ENCODE peak calls at places on chromosomes 16 and 17, in nine cellular contexts. C, Y, U, E, Z, B, W, V and S are unnamed samples.

GRCh38 chr16:57578521-57579360 is 36.3 kb downstream of the ADGRG5 start:
- DNase-seq in E (no peak), U (no peak), Z (no peak), C (no peak), B (no peak), Y (no peak), W (no peak), V (no peak), S (no peak)

GRCh38 chr17:50283246-50283645 is 9.0 kb downstream of the TMEM92 start:
- DNase-seq in C (no peak), E (no peak), Y (no peak), U (no peak), V (no peak), B (no peak), W (no peak), Z (no peak), S (no peak)

GRCh38 chr16:87812200-87812656 is 46.4 kb upstream of the KLHDC4 start:
- DNase-seq in V (no peak), Z (no peak), W (no peak), U (no peak), B (no peak), Y (no peak), C (peak), E (peak), S (no peak)

GRCh38 chr17:29789186-29790170 is 140.6 kb downstream of the SSH2 start:
- DNase-seq in C (no peak), W (no peak), E (no peak), B (no peak), U (no peak), Z (no peak), Y (no peak), V (no peak), S (no peak)

GRCh38 chr16:1057252-1057932 is 15.2 kb upstream of the SSTR5 start:
- DNase-seq in E (peak), Z (peak), C (peak), W (no peak), U (no peak), V (no peak), B (peak), Y (no peak), S (no peak)

GRCh38 chr17:81576621-81577277 is 24.6 kb upstream of the FAAP100 start:
- DNase-seq in W (no peak), U (no peak), C (no peak), Y (peak), E (no peak), V (no peak), B (peak), Z (no peak), S (no peak)

GRCh38 chr17:62931101-62931500 is 34.9 kb upstream of the TANC2 start:
- DNase-seq in V (no peak), E (no peak), C (no peak), B (no peak), Y (peak), U (no peak), W (no peak), Z (no peak), S (no peak)

GRCh38 chr17:9016941-9017552 is 4.3 kb upstream of the NTN1 start:
- DNase-seq in B (no peak), W (no peak), E (no peak), Y (no peak), C (peak), U (no peak), V (no peak), Z (peak), S (no peak)

GRCh38 chr16:46911038-46911437 is 26.9 kb downstream of the GPT2 start:
- DNase-seq in Y (no peak), E (no peak), U (no peak), C (no peak), B (no peak), W (no peak), V (no peak), Z (no peak), S (no peak)

GRCh38 chr17:47905221-47905733 is 9.2 kb downstream of the SP2 start:
- DNase-seq in C (peak), E (peak), Y (peak), U (peak), W (no peak), V (peak), B (peak), Z (no peak), S (no peak)

GRCh38 chr17:12406623-12407228 is 259.0 kb upstream of the MYOCD start:
- DNase-seq in C (no peak), W (no peak), B (no peak), U (no peak), Y (peak), E (no peak), Z (no peak), V (no peak), S (no peak)

GRCh38 chr16:2971985-2972784 is 3.0 kb downstream of the PAQR4 start:
- DNase-seq in C (no peak), V (no peak), Z (no peak), Y (no peak), E (no peak), B (no peak), U (no peak), W (no peak), S (no peak)

GRCh38 chr17:64769712-64770111 is 107.6 kb upstream of the SMURF2 start:
- DNase-seq in B (no peak), C (no peak), E (no peak), Z (no peak), U (no peak), V (no peak), Y (no peak), W (no peak), S (peak)

GRCh38 chr16:87451563-87452210 is 41.1 kb downstream of the ZCCHC14 start:
- DNase-seq in C (no peak), W (no peak), U (no peak), V (no peak), Z (no peak), Y (no peak), B (no peak), E (no peak), S (no peak)

GRCh38 chr16:78413651-78414050 is 314.2 kb downstream of the WWOX start:
- DNase-seq in Z (no peak), W (no peak), U (no peak), B (no peak), Y (no peak), C (no peak), V (no peak), E (no peak), S (no peak)

GRCh38 chr17:53749178-53749577 is 73.5 kb upstream of the KIF2B start:
- DNase-seq in Z (no peak), U (no peak), V (no peak), W (no peak), Y (no peak), C (peak), E (no peak), B (no peak), S (no peak)

GRCh38 chr17:1629647-1630310 is 1.1 kb upstream of the SLC43A2 start:
- DNase-seq in Y (peak), U (no peak), W (no peak), B (peak), Z (peak), E (peak), V (peak), C (peak), S (no peak)

GRCh38 chr16:49698931-49699715 is 156.8 kb downstream of the ZNF423 start:
- DNase-seq in V (peak), U (peak), Z (no peak), B (no peak), E (peak), W (no peak), C (no peak), Y (no peak), S (peak)

GRCh38 chr16:46789499-46790414 is 41.2 kb downstream of the C16orf87 start:
- DNase-seq in U (peak), Y (peak), E (peak), V (peak), Z (peak), B (peak), W (peak), C (peak), S (peak)

GRCh38 chr17:45433136-45433535 is 466 bp upstream of the ARHGAP27 start:
- DNase-seq in Z (no peak), B (no peak), U (no peak), C (no peak), V (no peak), Y (no peak), W (no peak), E (no peak), S (no peak)

GRCh38 chr17:78351449-78352006 is 8.3 kb downstream of the SOCS3 start:
- DNase-seq in Z (peak), Y (peak), B (no peak), C (peak), U (peak), V (peak), W (no peak), E (peak), S (peak)
- TF ChIP-seq POLR2A in Z (no peak), Y (no peak), B (no peak), C (no peak), U (peak), V (no peak), W (peak), E (no peak), S (no peak)

DNA sequence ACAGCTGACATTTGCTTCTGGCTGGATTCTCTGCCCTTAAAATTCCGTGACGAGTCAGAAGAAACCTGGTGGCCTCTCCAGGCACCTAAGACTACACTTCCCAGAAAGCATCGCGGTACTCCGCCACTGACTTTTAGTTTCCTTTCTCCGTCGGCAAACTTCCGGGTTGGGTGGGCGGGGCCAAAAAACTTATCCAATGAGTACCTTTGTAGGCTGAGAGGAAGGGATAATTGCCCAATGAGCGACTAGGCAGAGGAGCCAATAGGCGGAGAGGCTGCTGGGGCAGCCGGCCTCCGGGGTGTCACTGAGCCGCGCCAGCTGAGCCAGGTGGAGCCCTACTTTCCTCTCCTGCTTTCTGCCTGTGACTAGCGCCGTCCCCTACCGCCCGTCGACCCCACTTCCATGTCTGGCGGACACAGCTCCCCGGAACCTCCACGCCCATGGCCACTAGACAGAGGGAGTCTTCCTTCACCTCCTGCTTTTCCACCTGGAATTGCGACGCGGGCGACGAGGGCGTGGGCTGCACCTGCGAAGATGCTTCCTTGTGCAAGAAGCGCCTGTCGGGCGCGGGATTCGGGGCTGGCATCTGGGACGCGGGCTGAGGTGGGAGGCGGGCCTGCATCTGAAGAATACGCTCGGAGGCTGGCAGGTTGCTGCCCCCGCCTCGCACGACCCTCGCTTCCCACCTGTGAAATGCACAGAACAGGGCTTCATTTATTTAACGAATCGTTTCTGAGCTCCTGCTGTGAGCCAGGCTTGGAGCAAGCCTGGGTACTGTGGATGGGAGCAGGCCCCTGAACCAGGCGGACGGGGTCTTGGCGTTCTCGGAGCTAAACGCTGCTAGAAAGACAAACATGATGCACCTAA is 16.5 kb upstream of the ARHGAP17 start:
- DNase-seq in V (peak), U (peak), E (peak), C (peak), Z (peak), W (peak), B (peak), Y (peak), S (peak)
- TF ChIP-seq POLR2A in V (no peak), U (peak), E (peak), C (peak), Z (peak), W (peak), B (peak), Y (peak), S (peak)

DNA sequence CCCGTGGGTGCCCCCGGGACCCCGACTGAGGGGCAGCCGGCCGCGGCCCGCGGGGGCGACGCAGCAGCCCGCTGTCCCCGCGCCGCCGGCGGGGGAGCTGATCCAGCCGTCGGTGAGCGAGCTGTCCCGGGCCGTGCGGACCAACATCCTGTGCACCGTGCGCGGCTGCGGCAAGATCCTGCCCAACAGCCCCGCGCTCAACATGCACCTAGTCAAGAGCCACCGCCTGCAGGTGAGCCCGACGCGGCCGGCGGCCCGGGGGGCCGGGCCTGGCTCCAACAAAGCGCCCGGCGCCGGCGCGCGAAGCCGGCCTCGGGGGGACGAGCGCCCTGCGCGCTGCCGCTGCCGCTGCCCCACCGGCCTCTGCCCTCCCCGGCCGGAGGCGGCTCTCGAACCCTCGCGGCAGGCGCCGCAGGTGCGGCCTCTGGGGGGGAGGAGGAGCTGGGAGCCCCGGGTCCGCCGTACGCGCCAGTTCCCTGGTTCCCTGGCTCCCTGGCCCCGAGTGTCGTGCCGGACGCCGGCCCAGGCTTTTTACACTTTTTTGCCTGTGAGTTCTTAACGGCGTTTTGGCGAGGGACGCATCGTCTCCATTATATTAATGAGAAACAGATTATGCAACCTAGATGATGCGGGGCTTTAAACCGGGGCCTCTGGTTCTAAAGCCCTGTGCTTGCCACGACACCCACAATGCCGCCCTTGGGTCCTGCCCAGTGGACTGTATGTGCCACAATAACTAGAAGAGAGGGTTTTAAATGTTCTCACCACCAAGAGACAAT is 521 bp downstream of the ATMIN start:
- DNase-seq in C (peak), Z (peak), Y (peak), W (no peak), V (peak), E (peak), B (peak), U (no peak), S (peak)
- TF ChIP-seq POLR2A in C (no peak), Z (peak), Y (no peak), W (no peak), V (no peak), E (no peak), B (no peak), U (no peak), S (peak)

GRCh38 chr16:68448360-68448970 is at the start of gene SMPD3:
- DNase-seq in C (peak), B (peak), V (peak), W (peak), Z (peak), Y (peak), U (peak), E (peak), S (peak)
- TF ChIP-seq POLR2A in C (peak), B (no peak), V (no peak), W (peak), Z (peak), Y (no peak), U (peak), E (peak), S (no peak)

GRCh38 chr17:3984719-3985444 is 20.6 kb upstream of the ATP2A3 start:
- DNase-seq in B (no peak), E (no peak), Y (no peak), V (no peak), W (no peak), U (no peak), C (no peak), Z (no peak), S (no peak)
- TF ChIP-seq POLR2A in B (no peak), E (no peak), Y (no peak), V (no peak), W (no peak), U (no peak), C (no peak), Z (no peak), S (no peak)

GRCh38 chr17:75853410-75853809 is 1.7 kb downstream of the WBP2 start:
- DNase-seq in C (no peak), B (peak), W (no peak), Y (peak), U (no peak), V (no peak), Z (no peak), E (peak), S (no peak)

GRCh38 chr17:75856062-75856681 is 1.0 kb upstream of the WBP2 start:
- DNase-seq in W (no peak), Z (no peak), Y (peak), B (peak), E (peak), V (peak), U (peak), C (peak), S (no peak)

GRCh38 chr17:75854111-75854748 is 905 bp downstream of the WBP2 start:
- DNase-seq in Y (peak), C (peak), E (peak), Z (no peak), V (no peak), U (no peak), B (peak), W (no peak), S (peak)

GRCh38 chr17:75855310-75856061 is at the start of gene WBP2:
- DNase-seq in Y (peak), E (peak), B (peak), Z (peak), V (peak), U (peak), C (peak), W (peak), S (peak)

DNA sequence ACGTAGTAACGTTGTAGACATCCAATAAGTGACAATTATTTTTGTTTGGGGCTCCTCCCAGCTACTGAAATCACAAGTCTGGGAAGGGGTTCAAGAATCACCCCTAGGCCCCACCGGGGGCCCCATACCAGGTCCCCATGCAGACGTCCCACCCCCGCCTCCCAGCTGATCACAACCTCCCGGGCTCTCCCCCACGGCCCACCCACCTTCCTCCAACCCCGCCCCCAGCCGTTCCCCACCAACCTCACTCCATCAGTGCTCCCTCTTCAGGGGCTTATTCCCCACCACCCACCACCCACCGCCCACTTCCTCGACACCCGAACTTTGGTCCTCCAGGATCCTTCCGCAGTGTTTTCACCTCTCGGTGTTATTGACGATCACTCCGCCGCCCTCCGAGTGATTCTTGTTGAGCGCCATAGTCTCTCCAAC is 240 bp downstream of the WBP2 start:
- DNase-seq in B (no peak), C (no peak), V (no peak), Z (no peak), E (no peak), W (no peak), U (peak), Y (no peak), S (no peak)
- TF ChIP-seq POLR2A in B (no peak), C (no peak), V (no peak), Z (no peak), E (peak), W (no peak), U (no peak), Y (peak), S (no peak)